ENCODE peak calls at places on chromosomes 11 and 22, in seven cellular contexts. One of them, this sample, is unnamed.

GRCh38 chr11:92837595-92837994 is 131.9 kb upstream of the MTNR1B start:
- DNase-seq in glutamatergic neuron: no peak
- DNase-seq in HS-5: no peak
- DNase-seq in hepatocyte: no peak
- DNase-seq in NCI-H69: peak
- DNase-seq in RWPE2: no peak
- DNase-seq in adrenal gland: no peak
- DNase-seq in this sample: no peak

GRCh38 chr11:32706985-32707736 is 87.3 kb downstream of the CCDC73 start:
- DNase-seq in HS-5: peak
- DNase-seq in NCI-H69: no peak
- DNase-seq in RWPE2: no peak
- DNase-seq in hepatocyte: peak
- DNase-seq in adrenal gland: no peak
- DNase-seq in glutamatergic neuron: no peak
- DNase-seq in this sample: peak

GRCh38 chr11:65470433-65470832 is 28.4 kb upstream of the MALAT1 start:
- DNase-seq in glutamatergic neuron: no peak
- DNase-seq in adrenal gland: no peak
- DNase-seq in hepatocyte: no peak
- DNase-seq in NCI-H69: no peak
- DNase-seq in HS-5: no peak
- DNase-seq in RWPE2: no peak
- DNase-seq in this sample: no peak

GRCh38 chr11:73429121-73429740 is 53.0 kb downstream of the RELT start:
- DNase-seq in NCI-H69: no peak
- DNase-seq in RWPE2: no peak
- DNase-seq in hepatocyte: no peak
- DNase-seq in glutamatergic neuron: no peak
- DNase-seq in adrenal gland: no peak
- DNase-seq in HS-5: no peak
- DNase-seq in this sample: peak

GRCh38 chr11:2663506-2663905 is 36.3 kb downstream of the KCNQ1OT1 start:
- DNase-seq in hepatocyte: no peak
- DNase-seq in NCI-H69: no peak
- DNase-seq in adrenal gland: no peak
- DNase-seq in glutamatergic neuron: no peak
- DNase-seq in HS-5: no peak
- DNase-seq in RWPE2: no peak
- DNase-seq in this sample: no peak

GRCh38 chr11:125315088-125315740 is 150.7 kb downstream of the PKNOX2 start:
- DNase-seq in adrenal gland: peak
- DNase-seq in glutamatergic neuron: no peak
- DNase-seq in NCI-H69: peak
- DNase-seq in HS-5: no peak
- DNase-seq in RWPE2: no peak
- DNase-seq in hepatocyte: no peak
- DNase-seq in this sample: peak

GRCh38 chr11:117833401-117833891 is 8.9 kb upstream of the FXYD2 start:
- DNase-seq in HS-5: no peak
- DNase-seq in NCI-H69: peak
- DNase-seq in glutamatergic neuron: no peak
- DNase-seq in RWPE2: no peak
- DNase-seq in adrenal gland: peak
- DNase-seq in hepatocyte: peak
- DNase-seq in this sample: no peak

GRCh38 chr11:10628506-10629236 is 60.2 kb upstream of the LYVE1 start:
- DNase-seq in glutamatergic neuron: no peak
- DNase-seq in HS-5: no peak
- DNase-seq in NCI-H69: no peak
- DNase-seq in adrenal gland: no peak
- DNase-seq in hepatocyte: no peak
- DNase-seq in RWPE2: no peak
- DNase-seq in this sample: no peak

GRCh38 chr11:11297578-11297977 is 55.5 kb downstream of the CSNK2A3 start:
- DNase-seq in glutamatergic neuron: no peak
- DNase-seq in RWPE2: no peak
- DNase-seq in NCI-H69: peak
- DNase-seq in HS-5: no peak
- DNase-seq in hepatocyte: no peak
- DNase-seq in adrenal gland: no peak
- DNase-seq in this sample: no peak

GRCh38 chr22:38427465-38427864 is 27.5 kb downstream of the KCNJ4 start:
- DNase-seq in RWPE2: no peak
- DNase-seq in NCI-H69: no peak
- DNase-seq in glutamatergic neuron: no peak
- DNase-seq in HS-5: no peak
- DNase-seq in hepatocyte: no peak
- DNase-seq in adrenal gland: no peak
- DNase-seq in this sample: no peak

GRCh38 chr11:1912314-1912878 is 7.1 kb upstream of the TNNT3 start:
- DNase-seq in NCI-H69: no peak
- DNase-seq in hepatocyte: no peak
- DNase-seq in HS-5: no peak
- DNase-seq in glutamatergic neuron: no peak
- DNase-seq in RWPE2: no peak
- DNase-seq in adrenal gland: no peak
- DNase-seq in this sample: no peak

GRCh38 chr11:128508785-128509518 is 78.4 kb downstream of the ETS1 start:
- DNase-seq in glutamatergic neuron: no peak
- DNase-seq in adrenal gland: no peak
- DNase-seq in RWPE2: no peak
- DNase-seq in NCI-H69: peak
- DNase-seq in hepatocyte: no peak
- DNase-seq in HS-5: no peak
- DNase-seq in this sample: no peak

GRCh38 chr11:116951762-116952161 is 114.3 kb upstream of the APOA1 start:
- DNase-seq in hepatocyte: no peak
- DNase-seq in RWPE2: no peak
- DNase-seq in NCI-H69: no peak
- DNase-seq in adrenal gland: no peak
- DNase-seq in HS-5: no peak
- DNase-seq in glutamatergic neuron: no peak
- DNase-seq in this sample: no peak

GRCh38 chr22:47098121-47098520 is 335.7 kb downstream of the TBC1D22A start:
- DNase-seq in HS-5: no peak
- DNase-seq in hepatocyte: no peak
- DNase-seq in glutamatergic neuron: no peak
- DNase-seq in RWPE2: no peak
- DNase-seq in adrenal gland: no peak
- DNase-seq in NCI-H69: no peak
- DNase-seq in this sample: no peak

GRCh38 chr11:81253226-81253625 is 1480.4 kb downstream of the FAM181B start:
- DNase-seq in NCI-H69: no peak
- DNase-seq in hepatocyte: no peak
- DNase-seq in glutamatergic neuron: no peak
- DNase-seq in HS-5: no peak
- DNase-seq in RWPE2: no peak
- DNase-seq in adrenal gland: no peak
- DNase-seq in this sample: no peak

GRCh38 chr11:73387594-73388021 is 11.4 kb downstream of the RELT start:
- DNase-seq in glutamatergic neuron: peak
- DNase-seq in NCI-H69: peak
- DNase-seq in hepatocyte: no peak
- DNase-seq in adrenal gland: no peak
- DNase-seq in HS-5: no peak
- DNase-seq in RWPE2: no peak
- DNase-seq in this sample: no peak

This sample was measured in endothelial cell of umbilical vein.